ENCODE peak calls at places on chromosomes 2 and 18, in five cellular contexts. One of them, this sample, is unnamed.

GRCh38 chr2:158600155-158600802 is 143.5 kb downstream of the PKP4 start:
- DNase-seq in GM12892: no peak
- DNase-seq in GM12891: no peak
- DNase-seq in SK-N-SH: no peak
- DNase-seq in H1: no peak
- DNase-seq in this sample: peak

GRCh38 chr18:28802546-28802945 is 625.6 kb upstream of the CDH2 start:
- DNase-seq in GM12892: no peak
- DNase-seq in GM12891: no peak
- DNase-seq in SK-N-SH: no peak
- DNase-seq in H1: no peak
- DNase-seq in this sample: no peak

GRCh38 chr2:85578243-85579180 is 1.1 kb downstream of the VAMP8 start:
- DNase-seq in GM12892: no peak
- DNase-seq in GM12891: no peak
- DNase-seq in SK-N-SH: no peak
- DNase-seq in H1: no peak
- DNase-seq in this sample: peak

GRCh38 chr18:68611301-68611700 is 103.6 kb downstream of the TMX3 start:
- DNase-seq in GM12892: no peak
- DNase-seq in GM12891: no peak
- DNase-seq in SK-N-SH: no peak
- DNase-seq in H1: no peak
- DNase-seq in this sample: no peak

GRCh38 chr2:97713296-97714083 is at the start of gene ZAP70:
- DNase-seq in GM12892: no peak
- DNase-seq in GM12891: no peak
- DNase-seq in SK-N-SH: no peak
- DNase-seq in H1: no peak
- DNase-seq in this sample: peak

GRCh38 chr2:68225119-68225632 is 27.2 kb downstream of the PPP3R1 start:
- DNase-seq in GM12892: no peak
- DNase-seq in GM12891: no peak
- DNase-seq in SK-N-SH: peak
- DNase-seq in H1: peak
- DNase-seq in this sample: no peak

GRCh38 chr2:147061269-147061668 is 783.6 kb upstream of the ACVR2A start:
- DNase-seq in GM12892: no peak
- DNase-seq in GM12891: no peak
- DNase-seq in SK-N-SH: no peak
- DNase-seq in H1: no peak
- DNase-seq in this sample: no peak

GRCh38 chr2:112110966-112111365 is 27.2 kb upstream of the FBLN7 start:
- DNase-seq in GM12892: no peak
- DNase-seq in GM12891: no peak
- DNase-seq in SK-N-SH: no peak
- DNase-seq in H1: no peak
- DNase-seq in this sample: no peak

GRCh38 chr2:188326669-188327301 is 35.1 kb downstream of the GULP1 start:
- DNase-seq in GM12892: no peak
- DNase-seq in GM12891: no peak
- DNase-seq in SK-N-SH: peak
- DNase-seq in H1: no peak
- DNase-seq in this sample: no peak

GRCh38 chr2:99615247-99615771 is 125.5 kb upstream of the REV1 start:
- DNase-seq in GM12892: no peak
- DNase-seq in GM12891: no peak
- DNase-seq in SK-N-SH: no peak
- DNase-seq in H1: no peak
- DNase-seq in this sample: peak

GRCh38 chr2:12453731-12454130 is 263.0 kb upstream of the TRIB2 start:
- DNase-seq in GM12892: no peak
- DNase-seq in GM12891: no peak
- DNase-seq in SK-N-SH: no peak
- DNase-seq in H1: no peak
- DNase-seq in this sample: peak

GRCh38 chr2:217402622-217403383 is 542.9 kb upstream of the TNP1 start:
- DNase-seq in GM12892: no peak
- DNase-seq in GM12891: no peak
- DNase-seq in SK-N-SH: no peak
- DNase-seq in H1: no peak
- DNase-seq in this sample: no peak

GRCh38 chr2:199629301-199629700 is 171.6 kb upstream of the SATB2 start:
- DNase-seq in GM12892: no peak
- DNase-seq in GM12891: no peak
- DNase-seq in SK-N-SH: no peak
- DNase-seq in H1: no peak
- DNase-seq in this sample: no peak

GRCh38 chr2:200357845-200358244 is 51.4 kb downstream of the SPATS2L start:
- DNase-seq in GM12892: no peak
- DNase-seq in GM12891: no peak
- DNase-seq in SK-N-SH: no peak
- DNase-seq in H1: no peak
- DNase-seq in this sample: no peak

GRCh38 chr2:75846683-75847190 is 136.0 kb upstream of the GCFC2 start:
- DNase-seq in GM12892: no peak
- DNase-seq in GM12891: no peak
- DNase-seq in SK-N-SH: no peak
- DNase-seq in H1: no peak
- DNase-seq in this sample: no peak

GRCh38 chr18:70442933-70443332 is 154.1 kb downstream of the SOCS6 start:
- DNase-seq in GM12892: no peak
- DNase-seq in GM12891: no peak
- DNase-seq in SK-N-SH: no peak
- DNase-seq in H1: no peak
- DNase-seq in this sample: no peak

GRCh38 chr2:42754021-42754775 is 9.7 kb downstream of the OXER1 start:
- DNase-seq in GM12892: no peak
- DNase-seq in GM12891: no peak
- DNase-seq in SK-N-SH: peak
- DNase-seq in H1: no peak
- DNase-seq in this sample: no peak

GRCh38 chr2:144377929-144378328 is 142.0 kb downstream of the ZEB2 start:
- DNase-seq in GM12892: no peak
- DNase-seq in GM12891: no peak
- DNase-seq in SK-N-SH: no peak
- DNase-seq in H1: no peak
- DNase-seq in this sample: no peak

GRCh38 chr2:100278986-100279385 is 43.3 kb downstream of the LONRF2 start:
- DNase-seq in GM12892: no peak
- DNase-seq in GM12891: no peak
- DNase-seq in SK-N-SH: no peak
- DNase-seq in H1: no peak
- DNase-seq in this sample: no peak

GRCh38 chr2:207825033-207825957 is 55.6 kb upstream of the FZD5 start:
- DNase-seq in GM12892: no peak
- DNase-seq in GM12891: no peak
- DNase-seq in SK-N-SH: no peak
- DNase-seq in H1: no peak
- DNase-seq in this sample: no peak

GRCh38 chr2:27735263-27735904 is 36.1 kb upstream of the MRPL33 start:
- DNase-seq in GM12892: no peak
- DNase-seq in GM12891: peak
- DNase-seq in SK-N-SH: no peak
- DNase-seq in H1: peak
- DNase-seq in this sample: peak
- TF ChIP-seq POLR2AphosphoS5 in GM12892: no peak
- TF ChIP-seq POLR2AphosphoS5 in GM12891: no peak
- TF ChIP-seq POLR2AphosphoS5 in SK-N-SH: no peak
- TF ChIP-seq POLR2AphosphoS5 in H1: no peak
- TF ChIP-seq POLR2AphosphoS5 in this sample: peak

GRCh38 chr2:27086090-27086721 is 366 bp upstream of the KHK start:
- DNase-seq in GM12892: peak
- DNase-seq in GM12891: peak
- DNase-seq in SK-N-SH: peak
- DNase-seq in H1: peak
- DNase-seq in this sample: peak
- TF ChIP-seq POLR2AphosphoS5 in GM12892: peak
- TF ChIP-seq POLR2AphosphoS5 in GM12891: no peak
- TF ChIP-seq POLR2AphosphoS5 in SK-N-SH: peak
- TF ChIP-seq POLR2AphosphoS5 in H1: peak
- TF ChIP-seq POLR2AphosphoS5 in this sample: peak

GRCh38 chr18:74480149-74480651 is 16.0 kb upstream of the CNDP2 start:
- DNase-seq in GM12892: no peak
- DNase-seq in GM12891: no peak
- DNase-seq in SK-N-SH: no peak
- DNase-seq in H1: no peak
- DNase-seq in this sample: no peak
- TF ChIP-seq POLR2AphosphoS5 in GM12892: no peak
- TF ChIP-seq POLR2AphosphoS5 in GM12891: no peak
- TF ChIP-seq POLR2AphosphoS5 in SK-N-SH: no peak
- TF ChIP-seq POLR2AphosphoS5 in H1: no peak
- TF ChIP-seq POLR2AphosphoS5 in this sample: no peak

GRCh38 chr2:165793779-165794519 is at the start of gene GALNT3:
- DNase-seq in GM12892: peak
- DNase-seq in GM12891: peak
- DNase-seq in SK-N-SH: peak
- DNase-seq in H1: peak
- DNase-seq in this sample: peak
- TF ChIP-seq POLR2AphosphoS5 in GM12892: no peak
- TF ChIP-seq POLR2AphosphoS5 in GM12891: no peak
- TF ChIP-seq POLR2AphosphoS5 in SK-N-SH: no peak
- TF ChIP-seq POLR2AphosphoS5 in H1: peak
- TF ChIP-seq POLR2AphosphoS5 in this sample: peak

GRCh38 chr2:162343824-162344616 is at the start of gene GCA:
- DNase-seq in GM12892: peak
- DNase-seq in GM12891: peak
- DNase-seq in SK-N-SH: peak
- DNase-seq in H1: peak
- DNase-seq in this sample: peak
- TF ChIP-seq POLR2AphosphoS5 in GM12892: peak
- TF ChIP-seq POLR2AphosphoS5 in GM12891: peak
- TF ChIP-seq POLR2AphosphoS5 in SK-N-SH: peak
- TF ChIP-seq POLR2AphosphoS5 in H1: peak
- TF ChIP-seq POLR2AphosphoS5 in this sample: peak